ENCODE peak calls at places on chromosomes 6 and 20, in four cellular contexts. A, W, G and C are unnamed samples.
A peak's percentile ranks its signal among the peaks of the same experiment; 100 is the strongest.

GRCh38 chr20:59042796-59043621 is 423 bp upstream of the PRELID3B start:
- DNase-seq in W (peak; percentile 68), A (peak; percentile 98), G (peak; percentile 33), C (peak; percentile 90)

GRCh38 chr6:58113960-58114359 is 796.5 kb downstream of the PRIM2 start:
- DNase-seq in G (no peak), A (no peak), W (no peak), C (no peak)

GRCh38 chr6:46584586-46584985 is 68.0 kb downstream of the CYP39A1 start:
- DNase-seq in G (no peak), A (peak; percentile 4), W (no peak), C (peak; percentile 5)

GRCh38 chr6:110874880-110875547 is 429 bp downstream of the AMD1 start:
- DNase-seq in W (no peak), G (peak; percentile 54), A (peak; percentile 65), C (no peak)

GRCh38 chr6:27168586-27169443 is 78.7 kb upstream of the PRSS16 start:
- DNase-seq in G (no peak), A (peak; percentile 68), W (peak; percentile 73), C (peak; percentile 77)

GRCh38 chr6:14022673-14023072 is 94.9 kb upstream of the CD83 start:
- DNase-seq in A (no peak), G (no peak), W (no peak), C (no peak)

GRCh38 chr6:156260792-156261191 is 516.4 kb upstream of the ARID1B start:
- DNase-seq in A (no peak), G (no peak), W (no peak), C (no peak)

GRCh38 chr6:35048631-35049083 is 92.5 kb downstream of the TCP11 start:
- DNase-seq in W (no peak), G (no peak), A (peak; percentile 58), C (peak; percentile 78)

GRCh38 chr6:142568857-142569597 is 267.2 kb downstream of the ADGRG6 start:
- DNase-seq in G (no peak), W (no peak), A (peak; percentile 58), C (peak; percentile 75)

GRCh38 chr6:121971886-121972285 is 427.6 kb upstream of the HSF2 start:
- DNase-seq in G (no peak), A (peak; percentile 32), W (peak; percentile 32), C (peak; percentile 32)

GRCh38 chr6:6943411-6943810 is 164.3 kb upstream of the RREB1 start:
- DNase-seq in W (no peak), G (no peak), A (no peak), C (no peak)